ENCODE peak calls at places on chromosomes 7 and 10, in seven cellular contexts. One of them, this sample, is unnamed.

GRCh38 chr7:87517136-87517805 is 41.8 kb upstream of the ABCB4 start:
- DNase-seq in GM12891: no peak
- DNase-seq in HepG2: no peak
- DNase-seq in K562: no peak
- DNase-seq in SK-N-SH: no peak
- DNase-seq in H1: no peak
- DNase-seq in GM12878: no peak
- DNase-seq in this sample: no peak

GRCh38 chr7:135527025-135527424 is 17.1 kb upstream of the CNOT4 start:
- DNase-seq in H1: no peak
- DNase-seq in HepG2: no peak
- DNase-seq in K562: no peak
- DNase-seq in GM12891: no peak
- DNase-seq in SK-N-SH: no peak
- DNase-seq in GM12878: no peak
- DNase-seq in this sample: no peak

GRCh38 chr7:104548861-104549260 is 220.5 kb downstream of the LHFPL3 start:
- DNase-seq in K562: peak
- DNase-seq in SK-N-SH: no peak
- DNase-seq in GM12878: no peak
- DNase-seq in GM12891: no peak
- DNase-seq in H1: no peak
- DNase-seq in HepG2: no peak
- DNase-seq in this sample: no peak

GRCh38 chr7:17298840-17299476 is 506 bp downstream of the AHR start:
- DNase-seq in GM12878: no peak
- DNase-seq in GM12891: peak
- DNase-seq in HepG2: no peak
- DNase-seq in K562: no peak
- DNase-seq in SK-N-SH: peak
- DNase-seq in H1: no peak
- DNase-seq in this sample: peak

GRCh38 chr7:44681645-44682044 is 67.0 kb upstream of the ZMIZ2 start:
- DNase-seq in SK-N-SH: no peak
- DNase-seq in GM12878: no peak
- DNase-seq in K562: no peak
- DNase-seq in HepG2: no peak
- DNase-seq in H1: no peak
- DNase-seq in GM12891: no peak
- DNase-seq in this sample: no peak

GRCh38 chr10:88728107-88728763 is 22.2 kb downstream of the LIPK start:
- DNase-seq in SK-N-SH: no peak
- DNase-seq in H1: peak
- DNase-seq in HepG2: peak
- DNase-seq in K562: peak
- DNase-seq in GM12891: no peak
- DNase-seq in GM12878: no peak
- DNase-seq in this sample: no peak

GRCh38 chr10:60299961-60300883 is 89.5 kb downstream of the ANK3 start:
- DNase-seq in K562: peak
- DNase-seq in GM12891: no peak
- DNase-seq in H1: peak
- DNase-seq in SK-N-SH: no peak
- DNase-seq in GM12878: no peak
- DNase-seq in HepG2: no peak
- DNase-seq in this sample: no peak

GRCh38 chr7:6430271-6430940 is 17.3 kb downstream of the DAGLB start:
- DNase-seq in GM12878: no peak
- DNase-seq in HepG2: no peak
- DNase-seq in GM12891: no peak
- DNase-seq in K562: peak
- DNase-seq in SK-N-SH: peak
- DNase-seq in H1: no peak
- DNase-seq in this sample: no peak

GRCh38 chr10:72943498-72944234 is 10.9 kb downstream of the PLA2G12B start:
- DNase-seq in HepG2: no peak
- DNase-seq in GM12878: no peak
- DNase-seq in K562: no peak
- DNase-seq in SK-N-SH: no peak
- DNase-seq in H1: no peak
- DNase-seq in GM12891: no peak
- DNase-seq in this sample: no peak

GRCh38 chr10:100006241-100006886 is 3.4 kb downstream of the DNMBP start:
- DNase-seq in GM12891: no peak
- DNase-seq in HepG2: peak
- DNase-seq in H1: no peak
- DNase-seq in K562: peak
- DNase-seq in SK-N-SH: no peak
- DNase-seq in GM12878: peak
- DNase-seq in this sample: no peak

GRCh38 chr7:44066494-44067063 is 1.2 kb upstream of the PGAM2 start:
- DNase-seq in GM12891: no peak
- DNase-seq in H1: no peak
- DNase-seq in HepG2: no peak
- DNase-seq in SK-N-SH: no peak
- DNase-seq in GM12878: no peak
- DNase-seq in K562: no peak
- DNase-seq in this sample: no peak

GRCh38 chr7:134925766-134926165 is 60.5 kb upstream of the AGBL3 start:
- DNase-seq in K562: no peak
- DNase-seq in GM12891: no peak
- DNase-seq in HepG2: no peak
- DNase-seq in SK-N-SH: no peak
- DNase-seq in H1: no peak
- DNase-seq in GM12878: no peak
- DNase-seq in this sample: no peak

GRCh38 chr7:93044147-93044810 is 73.5 kb downstream of the SAMD9 start:
- DNase-seq in K562: no peak
- DNase-seq in H1: no peak
- DNase-seq in SK-N-SH: no peak
- DNase-seq in GM12891: no peak
- DNase-seq in HepG2: no peak
- DNase-seq in GM12878: no peak
- DNase-seq in this sample: no peak

GRCh38 chr10:22640351-22640750 is 74.0 kb downstream of the PIP4K2A start:
- DNase-seq in HepG2: no peak
- DNase-seq in SK-N-SH: no peak
- DNase-seq in GM12891: no peak
- DNase-seq in H1: no peak
- DNase-seq in K562: no peak
- DNase-seq in GM12878: no peak
- DNase-seq in this sample: no peak

GRCh38 chr10:17147884-17148494 is 18.4 kb upstream of the CUBN start:
- DNase-seq in H1: no peak
- DNase-seq in K562: peak
- DNase-seq in SK-N-SH: no peak
- DNase-seq in GM12878: no peak
- DNase-seq in GM12891: no peak
- DNase-seq in HepG2: peak
- DNase-seq in this sample: no peak

GRCh38 chr7:43868681-43869017 is 668 bp downstream of the MRPS24 start:
- DNase-seq in GM12878: no peak
- DNase-seq in H1: no peak
- DNase-seq in K562: no peak
- DNase-seq in GM12891: no peak
- DNase-seq in HepG2: no peak
- DNase-seq in SK-N-SH: no peak
- DNase-seq in this sample: no peak

GRCh38 chr7:5827755-5828154 is 46.3 kb upstream of the RNF216 start:
- DNase-seq in GM12878: no peak
- DNase-seq in H1: no peak
- DNase-seq in HepG2: peak
- DNase-seq in GM12891: no peak
- DNase-seq in SK-N-SH: peak
- DNase-seq in K562: peak
- DNase-seq in this sample: no peak

GRCh38 chr10:84706875-84707274 is 378.5 kb downstream of the CCSER2 start:
- DNase-seq in GM12891: no peak
- DNase-seq in SK-N-SH: no peak
- DNase-seq in HepG2: no peak
- DNase-seq in H1: no peak
- DNase-seq in K562: no peak
- DNase-seq in GM12878: no peak
- DNase-seq in this sample: no peak

GRCh38 chr7:132205515-132205914 is 370.8 kb downstream of the PLXNA4 start:
- DNase-seq in GM12878: no peak
- DNase-seq in SK-N-SH: no peak
- DNase-seq in K562: no peak
- DNase-seq in H1: no peak
- DNase-seq in HepG2: no peak
- DNase-seq in GM12891: no peak
- DNase-seq in this sample: no peak

GRCh38 chr10:47381427-47382379 is 2.4 kb downstream of the ZNF488 start:
- DNase-seq in GM12891: no peak
- DNase-seq in H1: no peak
- DNase-seq in GM12878: no peak
- DNase-seq in HepG2: no peak
- DNase-seq in SK-N-SH: peak
- DNase-seq in K562: no peak
- DNase-seq in this sample: no peak

GRCh38 chr7:132654150-132654549 is 77.9 kb upstream of the PLXNA4 start:
- DNase-seq in GM12878: no peak
- DNase-seq in GM12891: peak
- DNase-seq in HepG2: no peak
- DNase-seq in K562: peak
- DNase-seq in H1: no peak
- DNase-seq in SK-N-SH: no peak
- DNase-seq in this sample: peak

GRCh38 chr10:8189458-8189857 is 135.0 kb downstream of the GATA3 start:
- DNase-seq in SK-N-SH: no peak
- DNase-seq in H1: no peak
- DNase-seq in GM12891: no peak
- DNase-seq in GM12878: no peak
- DNase-seq in HepG2: no peak
- DNase-seq in K562: no peak
- DNase-seq in this sample: no peak

GRCh38 chr10:11024596-11024995 is 6.9 kb downstream of the CELF2 start:
- DNase-seq in HepG2: no peak
- DNase-seq in H1: no peak
- DNase-seq in GM12878: no peak
- DNase-seq in K562: no peak
- DNase-seq in GM12891: no peak
- DNase-seq in SK-N-SH: no peak
- DNase-seq in this sample: no peak

GRCh38 chr7:117072620-117073118 is 119.4 kb downstream of the ST7 start:
- DNase-seq in GM12878: no peak
- DNase-seq in H1: no peak
- DNase-seq in GM12891: no peak
- DNase-seq in SK-N-SH: peak
- DNase-seq in HepG2: no peak
- DNase-seq in K562: no peak
- DNase-seq in this sample: no peak

GRCh38 chr7:44394636-44395035 is 69.2 kb upstream of the CAMK2B start:
- DNase-seq in HepG2: no peak
- DNase-seq in SK-N-SH: no peak
- DNase-seq in GM12891: no peak
- DNase-seq in K562: no peak
- DNase-seq in GM12878: no peak
- DNase-seq in H1: no peak
- DNase-seq in this sample: no peak

GRCh38 chr7:69738396-69738889 is 140.2 kb downstream of the AUTS2 start:
- DNase-seq in HepG2: no peak
- DNase-seq in GM12891: no peak
- DNase-seq in GM12878: peak
- DNase-seq in SK-N-SH: no peak
- DNase-seq in K562: no peak
- DNase-seq in H1: no peak
- DNase-seq in this sample: no peak

GRCh38 chr10:8054498-8055407 is at the start of gene GATA3:
- DNase-seq in GM12878: no peak
- DNase-seq in SK-N-SH: peak
- DNase-seq in GM12891: peak
- DNase-seq in HepG2: no peak
- DNase-seq in K562: no peak
- DNase-seq in H1: no peak
- DNase-seq in this sample: no peak

GRCh38 chr7:34747842-34748241 is 89.8 kb downstream of the NPSR1 start:
- DNase-seq in GM12878: no peak
- DNase-seq in H1: no peak
- DNase-seq in HepG2: no peak
- DNase-seq in GM12891: no peak
- DNase-seq in K562: no peak
- DNase-seq in SK-N-SH: peak
- DNase-seq in this sample: no peak

GRCh38 chr7:156450473-156450872 is 190.1 kb upstream of the RNF32 start:
- DNase-seq in GM12891: no peak
- DNase-seq in H1: no peak
- DNase-seq in K562: no peak
- DNase-seq in SK-N-SH: no peak
- DNase-seq in HepG2: no peak
- DNase-seq in GM12878: no peak
- DNase-seq in this sample: no peak

GRCh38 chr10:42768581-42769152 is 13.9 kb upstream of the BMS1 start:
- DNase-seq in SK-N-SH: no peak
- DNase-seq in GM12891: no peak
- DNase-seq in HepG2: no peak
- DNase-seq in H1: no peak
- DNase-seq in K562: peak
- DNase-seq in GM12878: no peak
- DNase-seq in this sample: no peak
- TF ChIP-seq TAF1 in SK-N-SH: no peak
- TF ChIP-seq TAF1 in GM12891: no peak
- TF ChIP-seq TAF1 in HepG2: no peak
- TF ChIP-seq TAF1 in H1: no peak
- TF ChIP-seq TAF1 in K562: no peak
- TF ChIP-seq TAF1 in GM12878: no peak
- TF ChIP-seq TAF1 in this sample: no peak

GRCh38 chr10:110207805-110208613 is 604 bp downstream of the MXI1 start:
- DNase-seq in K562: peak
- DNase-seq in H1: no peak
- DNase-seq in GM12878: no peak
- DNase-seq in GM12891: peak
- DNase-seq in SK-N-SH: peak
- DNase-seq in HepG2: no peak
- DNase-seq in this sample: no peak
- TF ChIP-seq TAF1 in K562: no peak
- TF ChIP-seq TAF1 in H1: no peak
- TF ChIP-seq TAF1 in GM12878: no peak
- TF ChIP-seq TAF1 in GM12891: no peak
- TF ChIP-seq TAF1 in SK-N-SH: no peak
- TF ChIP-seq TAF1 in HepG2: no peak
- TF ChIP-seq TAF1 in this sample: no peak

DNA sequence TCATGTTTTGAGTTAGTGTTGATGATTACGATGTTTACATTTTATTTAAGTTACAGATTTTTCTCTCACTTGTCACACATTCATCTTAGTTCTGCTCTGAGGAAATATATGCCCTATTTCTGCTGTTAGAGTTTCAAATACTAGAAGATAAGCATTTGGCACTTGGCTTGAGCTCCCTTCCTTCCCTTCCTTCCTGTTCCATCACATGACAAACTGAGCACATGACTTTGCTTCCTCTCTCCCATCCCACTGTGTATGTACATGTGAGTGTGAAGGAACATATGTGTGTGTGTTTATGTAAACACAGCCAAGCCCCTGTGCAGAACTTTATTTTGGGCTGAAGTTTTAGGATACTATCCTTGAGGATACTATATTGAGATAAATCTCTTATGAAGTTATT is 795.9 kb upstream of the IGFBP3 start:
- DNase-seq in HepG2: no peak
- DNase-seq in GM12878: no peak
- DNase-seq in SK-N-SH: no peak
- DNase-seq in K562: no peak
- DNase-seq in H1: no peak
- DNase-seq in GM12891: no peak
- DNase-seq in this sample: no peak
- TF ChIP-seq TAF1 in HepG2: no peak
- TF ChIP-seq TAF1 in GM12878: no peak
- TF ChIP-seq TAF1 in SK-N-SH: no peak
- TF ChIP-seq TAF1 in K562: no peak
- TF ChIP-seq TAF1 in H1: no peak
- TF ChIP-seq TAF1 in GM12891: no peak
- TF ChIP-seq TAF1 in this sample: no peak

GRCh38 chr7:128919241-128919640 is 8.7 kb upstream of the KCP start:
- DNase-seq in GM12878: no peak
- DNase-seq in K562: no peak
- DNase-seq in H1: no peak
- DNase-seq in GM12891: no peak
- DNase-seq in HepG2: no peak
- DNase-seq in SK-N-SH: peak
- DNase-seq in this sample: no peak
- TF ChIP-seq TAF1 in GM12878: no peak
- TF ChIP-seq TAF1 in K562: no peak
- TF ChIP-seq TAF1 in H1: no peak
- TF ChIP-seq TAF1 in GM12891: no peak
- TF ChIP-seq TAF1 in HepG2: no peak
- TF ChIP-seq TAF1 in SK-N-SH: no peak
- TF ChIP-seq TAF1 in this sample: no peak

This sample was measured in GM12892.